ENCODE peak calls at places on chromosomes 6 and 20, in ten cellular contexts. One of them, this sample, is unnamed.

GRCh38 chr6:13920584-13920983 is 4.2 kb upstream of the RNF182 start:
- DNase-seq in NCI-H2171 treated with DMSO at 0.1 percent for 48 hours: peak
- DNase-seq in activated CD4-positive, alpha-beta T cell treated with anti-CD3 and anti-CD28 coated beads, Interleukin-2, amount 50 U/mL, for 1 hour: no peak
- DNase-seq in myocyte: no peak
- DNase-seq in endothelial cell: no peak
- DNase-seq in CD4-positive, alpha-beta T cell: no peak
- DNase-seq in CD8-positive, alpha-beta T cell: no peak
- DNase-seq in left ventricle myocardium inferior: no peak
- DNase-seq in left ventricle myocardium superior: no peak
- DNase-seq in small intestine: peak
- DNase-seq in this sample: no peak

GRCh38 chr6:11069760-11070159 is 23.9 kb upstream of the SMIM13 start:
- DNase-seq in CD4-positive, alpha-beta T cell: no peak
- DNase-seq in CD8-positive, alpha-beta T cell: no peak
- DNase-seq in left ventricle myocardium inferior: no peak
- DNase-seq in endothelial cell: no peak
- DNase-seq in left ventricle myocardium superior: no peak
- DNase-seq in small intestine: no peak
- DNase-seq in myocyte: no peak
- DNase-seq in activated CD4-positive, alpha-beta T cell treated with anti-CD3 and anti-CD28 coated beads, Interleukin-2, amount 50 U/mL, for 1 hour: no peak
- DNase-seq in NCI-H2171 treated with DMSO at 0.1 percent for 48 hours: no peak
- DNase-seq in this sample: no peak

GRCh38 chr20:57869291-57869950 is 159.6 kb upstream of the PMEPA1 start:
- DNase-seq in NCI-H2171 treated with DMSO at 0.1 percent for 48 hours: no peak
- DNase-seq in left ventricle myocardium superior: no peak
- DNase-seq in CD8-positive, alpha-beta T cell: no peak
- DNase-seq in myocyte: no peak
- DNase-seq in CD4-positive, alpha-beta T cell: no peak
- DNase-seq in small intestine: no peak
- DNase-seq in endothelial cell: no peak
- DNase-seq in left ventricle myocardium inferior: no peak
- DNase-seq in activated CD4-positive, alpha-beta T cell treated with anti-CD3 and anti-CD28 coated beads, Interleukin-2, amount 50 U/mL, for 1 hour: no peak
- DNase-seq in this sample: no peak

GRCh38 chr6:99822741-99823512 is 171.1 kb downstream of the MCHR2 start:
- DNase-seq in endothelial cell: peak
- DNase-seq in NCI-H2171 treated with DMSO at 0.1 percent for 48 hours: peak
- DNase-seq in CD8-positive, alpha-beta T cell: no peak
- DNase-seq in left ventricle myocardium inferior: no peak
- DNase-seq in CD4-positive, alpha-beta T cell: peak
- DNase-seq in myocyte: peak
- DNase-seq in activated CD4-positive, alpha-beta T cell treated with anti-CD3 and anti-CD28 coated beads, Interleukin-2, amount 50 U/mL, for 1 hour: no peak
- DNase-seq in left ventricle myocardium superior: no peak
- DNase-seq in small intestine: peak
- DNase-seq in this sample: no peak

GRCh38 chr20:57385940-57386339 is 5.3 kb upstream of the RBM38 start:
- DNase-seq in NCI-H2171 treated with DMSO at 0.1 percent for 48 hours: no peak
- DNase-seq in small intestine: no peak
- DNase-seq in CD8-positive, alpha-beta T cell: no peak
- DNase-seq in left ventricle myocardium superior: no peak
- DNase-seq in CD4-positive, alpha-beta T cell: no peak
- DNase-seq in myocyte: no peak
- DNase-seq in endothelial cell: no peak
- DNase-seq in left ventricle myocardium inferior: no peak
- DNase-seq in activated CD4-positive, alpha-beta T cell treated with anti-CD3 and anti-CD28 coated beads, Interleukin-2, amount 50 U/mL, for 1 hour: no peak
- DNase-seq in this sample: no peak

GRCh38 chr6:95413789-95414188 is 163.5 kb upstream of the MANEA start:
- DNase-seq in left ventricle myocardium superior: no peak
- DNase-seq in activated CD4-positive, alpha-beta T cell treated with anti-CD3 and anti-CD28 coated beads, Interleukin-2, amount 50 U/mL, for 1 hour: no peak
- DNase-seq in endothelial cell: no peak
- DNase-seq in left ventricle myocardium inferior: no peak
- DNase-seq in small intestine: no peak
- DNase-seq in CD8-positive, alpha-beta T cell: no peak
- DNase-seq in CD4-positive, alpha-beta T cell: no peak
- DNase-seq in NCI-H2171 treated with DMSO at 0.1 percent for 48 hours: no peak
- DNase-seq in myocyte: no peak
- DNase-seq in this sample: no peak

GRCh38 chr6:134035823-134036296 is 16.6 kb downstream of the SLC2A12 start:
- DNase-seq in CD8-positive, alpha-beta T cell: no peak
- DNase-seq in activated CD4-positive, alpha-beta T cell treated with anti-CD3 and anti-CD28 coated beads, Interleukin-2, amount 50 U/mL, for 1 hour: no peak
- DNase-seq in CD4-positive, alpha-beta T cell: no peak
- DNase-seq in endothelial cell: no peak
- DNase-seq in NCI-H2171 treated with DMSO at 0.1 percent for 48 hours: peak
- DNase-seq in small intestine: peak
- DNase-seq in left ventricle myocardium inferior: no peak
- DNase-seq in myocyte: peak
- DNase-seq in left ventricle myocardium superior: no peak
- DNase-seq in this sample: no peak

GRCh38 chr20:32476684-32477593 is 108.2 kb downstream of the NOL4L start:
- DNase-seq in left ventricle myocardium superior: peak
- DNase-seq in CD4-positive, alpha-beta T cell: no peak
- DNase-seq in small intestine: no peak
- DNase-seq in left ventricle myocardium inferior: peak
- DNase-seq in myocyte: peak
- DNase-seq in NCI-H2171 treated with DMSO at 0.1 percent for 48 hours: no peak
- DNase-seq in activated CD4-positive, alpha-beta T cell treated with anti-CD3 and anti-CD28 coated beads, Interleukin-2, amount 50 U/mL, for 1 hour: no peak
- DNase-seq in endothelial cell: no peak
- DNase-seq in CD8-positive, alpha-beta T cell: no peak
- DNase-seq in this sample: peak

GRCh38 chr6:99148111-99148510 is 200.4 kb upstream of the FBXL4 start:
- DNase-seq in myocyte: no peak
- DNase-seq in endothelial cell: no peak
- DNase-seq in NCI-H2171 treated with DMSO at 0.1 percent for 48 hours: no peak
- DNase-seq in CD8-positive, alpha-beta T cell: no peak
- DNase-seq in activated CD4-positive, alpha-beta T cell treated with anti-CD3 and anti-CD28 coated beads, Interleukin-2, amount 50 U/mL, for 1 hour: no peak
- DNase-seq in CD4-positive, alpha-beta T cell: no peak
- DNase-seq in small intestine: no peak
- DNase-seq in left ventricle myocardium inferior: no peak
- DNase-seq in left ventricle myocardium superior: no peak
- DNase-seq in this sample: no peak

GRCh38 chr6:57021086-57021720 is 25.3 kb upstream of the KIAA1586 start:
- DNase-seq in NCI-H2171 treated with DMSO at 0.1 percent for 48 hours: peak
- DNase-seq in activated CD4-positive, alpha-beta T cell treated with anti-CD3 and anti-CD28 coated beads, Interleukin-2, amount 50 U/mL, for 1 hour: no peak
- DNase-seq in endothelial cell: no peak
- DNase-seq in CD8-positive, alpha-beta T cell: no peak
- DNase-seq in CD4-positive, alpha-beta T cell: no peak
- DNase-seq in left ventricle myocardium superior: no peak
- DNase-seq in myocyte: peak
- DNase-seq in small intestine: peak
- DNase-seq in left ventricle myocardium inferior: no peak
- DNase-seq in this sample: no peak

GRCh38 chr6:137353842-137354397 is 134.7 kb upstream of the IFNGR1 start:
- DNase-seq in left ventricle myocardium inferior: no peak
- DNase-seq in NCI-H2171 treated with DMSO at 0.1 percent for 48 hours: no peak
- DNase-seq in myocyte: no peak
- DNase-seq in activated CD4-positive, alpha-beta T cell treated with anti-CD3 and anti-CD28 coated beads, Interleukin-2, amount 50 U/mL, for 1 hour: no peak
- DNase-seq in CD4-positive, alpha-beta T cell: no peak
- DNase-seq in endothelial cell: no peak
- DNase-seq in CD8-positive, alpha-beta T cell: no peak
- DNase-seq in small intestine: no peak
- DNase-seq in left ventricle myocardium superior: no peak
- DNase-seq in this sample: no peak

GRCh38 chr20:8427419-8428065 is 295.5 kb downstream of the PLCB1 start:
- DNase-seq in left ventricle myocardium superior: no peak
- DNase-seq in endothelial cell: no peak
- DNase-seq in NCI-H2171 treated with DMSO at 0.1 percent for 48 hours: no peak
- DNase-seq in CD4-positive, alpha-beta T cell: no peak
- DNase-seq in CD8-positive, alpha-beta T cell: no peak
- DNase-seq in small intestine: no peak
- DNase-seq in left ventricle myocardium inferior: no peak
- DNase-seq in activated CD4-positive, alpha-beta T cell treated with anti-CD3 and anti-CD28 coated beads, Interleukin-2, amount 50 U/mL, for 1 hour: no peak
- DNase-seq in myocyte: no peak
- DNase-seq in this sample: no peak

GRCh38 chr6:105204331-105204730 is 24.5 kb upstream of the POPDC3 start:
- DNase-seq in endothelial cell: no peak
- DNase-seq in small intestine: no peak
- DNase-seq in left ventricle myocardium superior: no peak
- DNase-seq in CD8-positive, alpha-beta T cell: no peak
- DNase-seq in NCI-H2171 treated with DMSO at 0.1 percent for 48 hours: peak
- DNase-seq in left ventricle myocardium inferior: no peak
- DNase-seq in myocyte: no peak
- DNase-seq in CD4-positive, alpha-beta T cell: no peak
- DNase-seq in activated CD4-positive, alpha-beta T cell treated with anti-CD3 and anti-CD28 coated beads, Interleukin-2, amount 50 U/mL, for 1 hour: no peak
- DNase-seq in this sample: no peak

GRCh38 chr20:57940376-57940775 is 230.6 kb upstream of the PMEPA1 start:
- DNase-seq in small intestine: no peak
- DNase-seq in endothelial cell: no peak
- DNase-seq in NCI-H2171 treated with DMSO at 0.1 percent for 48 hours: no peak
- DNase-seq in left ventricle myocardium superior: no peak
- DNase-seq in myocyte: no peak
- DNase-seq in CD8-positive, alpha-beta T cell: no peak
- DNase-seq in CD4-positive, alpha-beta T cell: no peak
- DNase-seq in left ventricle myocardium inferior: no peak
- DNase-seq in activated CD4-positive, alpha-beta T cell treated with anti-CD3 and anti-CD28 coated beads, Interleukin-2, amount 50 U/mL, for 1 hour: no peak
- DNase-seq in this sample: no peak

GRCh38 chr6:163415620-163416379 is 1.3 kb downstream of the QKI start:
- DNase-seq in NCI-H2171 treated with DMSO at 0.1 percent for 48 hours: peak
- DNase-seq in activated CD4-positive, alpha-beta T cell treated with anti-CD3 and anti-CD28 coated beads, Interleukin-2, amount 50 U/mL, for 1 hour: peak
- DNase-seq in CD8-positive, alpha-beta T cell: no peak
- DNase-seq in left ventricle myocardium superior: peak
- DNase-seq in small intestine: no peak
- DNase-seq in endothelial cell: peak
- DNase-seq in CD4-positive, alpha-beta T cell: no peak
- DNase-seq in left ventricle myocardium inferior: peak
- DNase-seq in myocyte: peak
- DNase-seq in this sample: no peak

GRCh38 chr6:48714286-48715049 is 603.5 kb upstream of the PTCHD4 start:
- DNase-seq in CD8-positive, alpha-beta T cell: no peak
- DNase-seq in left ventricle myocardium inferior: no peak
- DNase-seq in endothelial cell: no peak
- DNase-seq in activated CD4-positive, alpha-beta T cell treated with anti-CD3 and anti-CD28 coated beads, Interleukin-2, amount 50 U/mL, for 1 hour: no peak
- DNase-seq in myocyte: no peak
- DNase-seq in left ventricle myocardium superior: no peak
- DNase-seq in small intestine: no peak
- DNase-seq in CD4-positive, alpha-beta T cell: no peak
- DNase-seq in NCI-H2171 treated with DMSO at 0.1 percent for 48 hours: no peak
- DNase-seq in this sample: no peak

GRCh38 chr20:50405235-50405914 is 104.8 kb upstream of the PTPN1 start:
- DNase-seq in small intestine: no peak
- DNase-seq in NCI-H2171 treated with DMSO at 0.1 percent for 48 hours: no peak
- DNase-seq in left ventricle myocardium inferior: no peak
- DNase-seq in left ventricle myocardium superior: peak
- DNase-seq in endothelial cell: no peak
- DNase-seq in CD8-positive, alpha-beta T cell: no peak
- DNase-seq in CD4-positive, alpha-beta T cell: no peak
- DNase-seq in myocyte: no peak
- DNase-seq in activated CD4-positive, alpha-beta T cell treated with anti-CD3 and anti-CD28 coated beads, Interleukin-2, amount 50 U/mL, for 1 hour: no peak
- DNase-seq in this sample: no peak

GRCh38 chr6:164415832-164416563 is 893.4 kb downstream of the C6orf118 start:
- DNase-seq in left ventricle myocardium superior: no peak
- DNase-seq in left ventricle myocardium inferior: no peak
- DNase-seq in CD8-positive, alpha-beta T cell: no peak
- DNase-seq in small intestine: no peak
- DNase-seq in NCI-H2171 treated with DMSO at 0.1 percent for 48 hours: no peak
- DNase-seq in CD4-positive, alpha-beta T cell: no peak
- DNase-seq in endothelial cell: no peak
- DNase-seq in activated CD4-positive, alpha-beta T cell treated with anti-CD3 and anti-CD28 coated beads, Interleukin-2, amount 50 U/mL, for 1 hour: no peak
- DNase-seq in myocyte: no peak
- DNase-seq in this sample: no peak

GRCh38 chr6:12421596-12421995 is 131.4 kb downstream of the EDN1 start:
- DNase-seq in endothelial cell: no peak
- DNase-seq in left ventricle myocardium inferior: no peak
- DNase-seq in left ventricle myocardium superior: no peak
- DNase-seq in activated CD4-positive, alpha-beta T cell treated with anti-CD3 and anti-CD28 coated beads, Interleukin-2, amount 50 U/mL, for 1 hour: no peak
- DNase-seq in CD8-positive, alpha-beta T cell: no peak
- DNase-seq in myocyte: no peak
- DNase-seq in CD4-positive, alpha-beta T cell: no peak
- DNase-seq in NCI-H2171 treated with DMSO at 0.1 percent for 48 hours: no peak
- DNase-seq in small intestine: no peak
- DNase-seq in this sample: no peak